ENCODE peak calls at places on chromosomes 3 and 15, in five cellular contexts. F is neural crest cell, J is D721Med, O is uterus, E is astrocyte of the spinal cord. M is an unnamed sample.

GRCh38 chr3:123788706-123789105 is 95.4 kb downstream of the MYLK start:
- DNase-seq in J (no peak), E (no peak), F (no peak), O (no peak), M (no peak)

GRCh38 chr3:174229916-174230315 is 629.2 kb upstream of the NAALADL2 start:
- DNase-seq in J (no peak), F (no peak), E (no peak), O (no peak), M (no peak)

GRCh38 chr15:77807115-77807514 is 174.4 kb upstream of the LINGO1 start:
- DNase-seq in E (no peak), O (no peak), F (no peak), J (no peak), M (no peak)

GRCh38 chr3:187629711-187630110 is 40.5 kb downstream of the SST start:
- DNase-seq in J (no peak), F (no peak), E (no peak), O (no peak), M (no peak)

GRCh38 chr3:183695569-183696364 is 1.8 kb upstream of the YEATS2 start:
- DNase-seq in O (no peak), J (no peak), E (no peak), F (no peak), M (no peak)

GRCh38 chr3:186760141-186760813 is 23.1 kb upstream of the EIF4A2 start:
- DNase-seq in J (no peak), E (no peak), O (no peak), F (no peak), M (no peak)

GRCh38 chr15:92377083-92377789 is 16.4 kb upstream of the ST8SIA2 start:
- DNase-seq in F (no peak), J (no peak), E (no peak), O (no peak), M (no peak)

GRCh38 chr15:64216722-64217428 is 54.1 kb upstream of the PPIB start:
- DNase-seq in F (no peak), J (no peak), O (no peak), E (no peak), M (no peak)

GRCh38 chr3:50134367-50134766 is 20.8 kb upstream of the SEMA3F start:
- DNase-seq in O (no peak), F (no peak), E (no peak), J (no peak), M (no peak)

GRCh38 chr15:75775296-75776074 is 62.8 kb upstream of the CSPG4 start:
- DNase-seq in J (no peak), O (no peak), F (no peak), E (no peak), M (no peak)

GRCh38 chr3:45055411-45056143 is 29.5 kb downstream of the CLEC3B start:
- DNase-seq in E (peak), F (no peak), O (no peak), J (no peak), M (no peak)

GRCh38 chr3:102532901-102533300 is 98.1 kb downstream of the ZPLD1 start:
- DNase-seq in E (no peak), J (no peak), O (no peak), F (no peak), M (no peak)

GRCh38 chr15:101723161-101723873 is 956 bp downstream of the TARS3 start:
- DNase-seq in J (no peak), E (peak), F (no peak), O (no peak), M (no peak)

GRCh38 chr3:170555329-170555728 is 30.5 kb downstream of the SLC7A14 start:
- DNase-seq in E (no peak), J (no peak), O (no peak), F (no peak), M (no peak)

GRCh38 chr3:112126501-112126900 is 6.5 kb downstream of the GCSAM start:
- DNase-seq in O (no peak), F (no peak), E (no peak), J (no peak), M (no peak)

GRCh38 chr3:42159147-42159546 is 68.0 kb downstream of the TRAK1 start:
- DNase-seq in E (no peak), O (no peak), J (no peak), F (no peak), M (no peak)

GRCh38 chr3:42159706-42160472 is 68.7 kb downstream of the TRAK1 start:
- DNase-seq in J (no peak), F (peak), O (no peak), E (no peak), M (no peak)

GRCh38 chr3:42163622-42164244 is 72.6 kb downstream of the TRAK1 start:
- DNase-seq in F (no peak), J (no peak), O (no peak), E (no peak), M (no peak)

GRCh38 chr3:42162462-42162861 is 71.3 kb downstream of the TRAK1 start:
- DNase-seq in E (no peak), J (no peak), F (no peak), O (no peak), M (no peak)

DNA sequence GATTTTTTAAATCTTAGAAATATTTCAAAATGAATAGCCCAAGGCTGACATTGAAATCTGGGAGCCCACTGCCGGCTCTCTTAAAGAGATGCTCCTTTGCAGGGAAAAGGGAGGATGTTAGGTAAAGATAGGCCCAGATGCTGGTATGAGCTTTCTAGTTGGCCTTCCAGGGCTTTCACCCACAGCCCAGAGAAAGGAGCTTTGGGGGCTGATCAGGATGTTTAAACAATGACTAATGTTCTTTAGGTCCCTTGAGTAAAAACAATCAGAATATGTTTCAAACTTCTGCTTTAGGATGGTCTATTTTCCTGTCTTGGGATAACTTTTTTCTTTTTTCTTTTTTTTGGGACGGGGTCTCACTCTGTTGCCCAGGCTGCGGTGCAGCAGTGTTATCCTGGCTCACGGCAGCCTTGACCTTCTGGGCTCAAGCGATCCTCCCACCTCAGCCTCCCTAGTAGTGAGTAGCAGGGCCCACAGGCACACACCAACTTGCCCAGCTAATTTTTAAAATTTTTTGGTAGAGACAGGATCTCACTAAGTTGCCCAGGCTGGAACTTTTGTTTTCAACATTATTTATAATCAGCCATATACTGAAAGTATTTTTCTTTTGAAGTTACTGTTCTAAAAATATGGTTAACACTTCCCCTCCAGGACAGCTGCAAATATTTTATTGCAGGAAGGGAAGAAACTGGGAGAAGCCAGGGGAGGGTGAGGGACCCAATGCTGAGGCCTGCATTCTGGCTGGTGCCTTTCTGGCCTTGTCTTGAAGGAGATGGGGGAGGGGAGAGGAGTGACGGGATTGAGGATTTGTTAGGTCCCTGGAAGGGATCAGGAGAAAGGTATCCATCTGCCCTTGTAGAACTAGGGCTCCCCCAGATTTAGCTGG is 70.1 kb downstream of the TRAK1 start:
- DNase-seq in J (no peak), O (no peak), F (no peak), E (peak), M (no peak)
- TF ChIP-seq CTCF in J (no peak), O (no peak), F (no peak), E (no peak), M (no peak)

GRCh38 chr15:93495799-93496637 is 407.0 kb upstream of the RGMA start:
- DNase-seq in J (no peak), F (no peak), E (no peak), O (no peak), M (no peak)
- TF ChIP-seq CTCF in J (no peak), F (no peak), E (no peak), O (no peak), M (no peak)

GRCh38 chr15:62389887-62390792 is 225.1 kb upstream of the C2CD4B start:
- DNase-seq in E (peak), O (peak), F (peak), J (peak), M (no peak)

GRCh38 chr15:62391565-62392262 is 226.6 kb upstream of the C2CD4B start:
- DNase-seq in F (peak), J (no peak), O (peak), E (peak), M (no peak)

GRCh38 chr15:62392411-62392810 is 227.3 kb upstream of the C2CD4B start:
- DNase-seq in F (peak), E (peak), O (no peak), J (no peak), M (no peak)

GRCh38 chr15:62393196-62393595 is 228.1 kb upstream of the C2CD4B start:
- DNase-seq in F (no peak), O (no peak), J (no peak), E (no peak), M (no peak)

GRCh38 chr15:62390793-62391543 is 225.9 kb upstream of the C2CD4B start:
- DNase-seq in J (no peak), F (peak), E (peak), O (peak), M (no peak)
- TF ChIP-seq CTCF in J (no peak), F (no peak), E (no peak), O (no peak), M (no peak)

GRCh38 chr3:52517796-52518722 is 15.6 kb downstream of the NT5DC2 start:
- DNase-seq in J (no peak), F (no peak), O (no peak), E (no peak), M (no peak)
- TF ChIP-seq CTCF in J (no peak), F (no peak), O (no peak), E (no peak), M (no peak)

M was measured in omental fat pad.